ENCODE peak calls at places on chromosome 16, in four cellular contexts. One of them, this sample, is unnamed.

GRCh38 chr16:69443809-69444611 is 19.6 kb downstream of the CYB5B start:
- DNase-seq in mesendoderm: no peak
- DNase-seq in cardiac muscle cell: no peak
- DNase-seq in HAP-1: no peak
- DNase-seq in this sample: peak; percentile 26

GRCh38 chr16:73015612-73016487 is 32.1 kb downstream of the ZFHX3 start:
- DNase-seq in HAP-1: no peak
- DNase-seq in cardiac muscle cell: no peak
- DNase-seq in mesendoderm: no peak
- DNase-seq in this sample: no peak

GRCh38 chr16:65235339-65236177 is 113.7 kb upstream of the CDH11 start:
- DNase-seq in mesendoderm: peak; percentile 60
- DNase-seq in HAP-1: no peak
- DNase-seq in cardiac muscle cell: no peak
- DNase-seq in this sample: no peak

GRCh38 chr16:88705746-88706287 is 391 bp downstream of the RNF166 start:
- DNase-seq in cardiac muscle cell: peak; percentile 65
- DNase-seq in HAP-1: no peak
- DNase-seq in mesendoderm: no peak
- DNase-seq in this sample: no peak

GRCh38 chr16:17556276-17557052 is 85.7 kb upstream of the XYLT1 start:
- DNase-seq in HAP-1: no peak
- DNase-seq in mesendoderm: peak; percentile 63
- DNase-seq in cardiac muscle cell: peak; percentile 44
- DNase-seq in this sample: peak; percentile 8

GRCh38 chr16:54932737-54933254 is 2.1 kb downstream of the IRX5 start:
- DNase-seq in cardiac muscle cell: peak; percentile 54
- DNase-seq in HAP-1: no peak
- DNase-seq in mesendoderm: peak; percentile 38
- DNase-seq in this sample: no peak

GRCh38 chr16:48409839-48410610 is 24.8 kb upstream of the SIAH1 start:
- DNase-seq in cardiac muscle cell: no peak
- DNase-seq in mesendoderm: no peak
- DNase-seq in HAP-1: no peak
- DNase-seq in this sample: no peak

GRCh38 chr16:24382929-24383328 is 126.8 kb downstream of the CACNG3 start:
- DNase-seq in mesendoderm: peak; percentile 3
- DNase-seq in HAP-1: no peak
- DNase-seq in cardiac muscle cell: no peak
- DNase-seq in this sample: no peak

GRCh38 chr16:77993111-77993571 is 29.2 kb upstream of the CLEC3A start:
- DNase-seq in cardiac muscle cell: no peak
- DNase-seq in mesendoderm: peak; percentile 74
- DNase-seq in HAP-1: no peak
- DNase-seq in this sample: no peak

DNA sequence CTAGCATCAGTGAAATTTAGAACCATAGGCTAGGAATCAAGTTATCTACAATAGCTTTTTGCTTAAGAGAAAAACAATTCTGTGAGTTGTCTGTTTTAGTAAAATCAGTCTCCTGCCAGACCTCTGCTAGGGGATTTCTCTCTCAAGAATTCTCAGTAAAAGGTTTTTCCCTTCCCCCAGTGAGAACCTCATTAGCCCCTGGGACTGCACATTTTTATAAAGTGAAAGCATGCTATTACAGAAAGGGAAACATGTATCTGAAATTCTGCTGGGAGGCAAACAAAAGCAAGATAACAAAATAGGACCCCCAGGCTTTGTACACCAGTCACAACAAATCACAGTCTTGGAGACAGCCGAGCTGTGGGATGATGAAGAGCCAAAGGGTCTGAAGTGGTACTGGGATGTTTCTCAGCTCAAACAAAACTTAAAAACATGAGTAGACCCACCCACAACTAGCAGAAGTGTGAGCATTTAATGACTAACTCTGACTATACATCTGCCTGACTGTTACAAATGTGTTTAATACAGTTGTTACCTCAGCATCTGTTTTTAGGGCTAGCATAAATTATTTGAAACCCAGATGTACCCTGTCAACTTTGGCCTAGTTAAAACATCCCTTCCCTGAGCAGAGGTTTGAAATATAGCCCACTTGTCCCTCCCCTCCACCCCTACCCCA is 20.0 kb upstream of the GLG1 start:
- DNase-seq in mesendoderm: no peak
- DNase-seq in HAP-1: no peak
- DNase-seq in cardiac muscle cell: no peak
- DNase-seq in this sample: no peak
- H3K36me3 ChIP-seq in mesendoderm: peaks cover 34% of the 10 kb centered on the region
- H3K36me3 ChIP-seq in HAP-1: peaks cover 96% of the 10 kb centered on the region
- H3K36me3 ChIP-seq in cardiac muscle cell: peaks cover 55% of the 10 kb centered on the region
- H3K36me3 ChIP-seq in this sample: peaks cover 36% of the 10 kb centered on the region

GRCh38 chr16:5621826-5622225 is 524.2 kb upstream of the EEF2KMT start:
- DNase-seq in HAP-1: no peak
- DNase-seq in cardiac muscle cell: no peak
- DNase-seq in mesendoderm: no peak
- DNase-seq in this sample: no peak

GRCh38 chr16:5619314-5619713 is 521.7 kb upstream of the EEF2KMT start:
- DNase-seq in mesendoderm: peak; percentile 24
- DNase-seq in HAP-1: no peak
- DNase-seq in cardiac muscle cell: no peak
- DNase-seq in this sample: no peak

GRCh38 chr16:5616841-5617240 is 519.2 kb upstream of the EEF2KMT start:
- DNase-seq in cardiac muscle cell: no peak
- DNase-seq in HAP-1: no peak
- DNase-seq in mesendoderm: no peak
- DNase-seq in this sample: no peak

DNA sequence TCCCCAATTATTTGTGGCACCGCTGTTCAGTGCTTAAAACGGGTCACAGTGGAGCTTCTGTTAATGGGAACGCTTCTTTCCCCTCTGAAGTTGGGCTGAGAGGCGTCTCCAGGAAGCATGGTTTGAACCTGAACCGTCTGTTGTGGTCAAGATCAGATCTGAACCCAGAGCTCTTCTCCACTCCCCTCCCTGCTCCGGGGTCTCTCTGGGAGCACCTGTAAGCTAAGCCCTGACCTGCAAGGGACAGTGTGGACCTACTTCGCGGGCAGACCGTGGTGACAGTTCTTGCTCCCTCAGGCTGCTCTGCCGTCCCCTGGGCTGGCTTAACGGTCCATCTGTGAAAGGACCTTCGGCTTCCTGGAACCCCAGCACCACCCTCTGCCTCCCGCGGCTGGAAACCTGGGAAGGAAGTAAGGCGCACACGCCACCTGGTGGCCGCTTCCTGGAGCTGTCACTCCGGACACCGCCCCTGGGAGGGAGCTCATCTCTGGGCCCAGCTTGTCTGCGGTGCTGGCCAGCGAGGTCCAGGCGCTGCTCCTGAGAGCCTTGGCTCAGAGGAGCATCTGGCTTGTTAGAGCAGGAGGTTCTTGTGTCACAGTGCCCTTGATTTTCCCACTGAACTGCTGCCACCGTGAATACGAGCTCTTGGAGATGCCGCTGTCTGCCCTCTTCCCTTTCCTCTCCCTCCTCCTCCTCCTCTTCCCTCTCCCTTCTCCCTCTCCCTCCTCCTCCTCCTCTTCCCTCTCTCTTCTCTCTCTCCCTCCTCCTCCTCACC is 518.5 kb upstream of the EEF2KMT start:
- DNase-seq in mesendoderm: peak; percentile 86
- DNase-seq in cardiac muscle cell: peak; percentile 88
- DNase-seq in HAP-1: peak; percentile 4
- DNase-seq in this sample: no peak
- H3K4me3 ChIP-seq in mesendoderm: peak overlapping the region; percentile 53
- H3K4me3 ChIP-seq in cardiac muscle cell: no peak overlapping the region
- H3K4me3 ChIP-seq in HAP-1: no peak overlapping the region
- H3K4me3 ChIP-seq in this sample: no peak overlapping the region

GRCh38 chr16:84735846-84736586 is 36.2 kb downstream of the USP10 start:
- DNase-seq in mesendoderm: no peak
- DNase-seq in cardiac muscle cell: no peak
- DNase-seq in HAP-1: peak; percentile 39
- DNase-seq in this sample: peak; percentile 55

GRCh38 chr16:84729716-84730320 is 30.0 kb downstream of the USP10 start:
- DNase-seq in cardiac muscle cell: no peak
- DNase-seq in mesendoderm: no peak
- DNase-seq in HAP-1: no peak
- DNase-seq in this sample: no peak

GRCh38 chr16:84730406-84731106 is 30.8 kb downstream of the USP10 start:
- DNase-seq in mesendoderm: peak; percentile 93
- DNase-seq in HAP-1: no peak
- DNase-seq in cardiac muscle cell: peak; percentile 53
- DNase-seq in this sample: no peak

GRCh38 chr16:84728853-84729424 is 29.1 kb downstream of the USP10 start:
- DNase-seq in mesendoderm: no peak
- DNase-seq in HAP-1: no peak
- DNase-seq in cardiac muscle cell: no peak
- DNase-seq in this sample: no peak

DNA sequence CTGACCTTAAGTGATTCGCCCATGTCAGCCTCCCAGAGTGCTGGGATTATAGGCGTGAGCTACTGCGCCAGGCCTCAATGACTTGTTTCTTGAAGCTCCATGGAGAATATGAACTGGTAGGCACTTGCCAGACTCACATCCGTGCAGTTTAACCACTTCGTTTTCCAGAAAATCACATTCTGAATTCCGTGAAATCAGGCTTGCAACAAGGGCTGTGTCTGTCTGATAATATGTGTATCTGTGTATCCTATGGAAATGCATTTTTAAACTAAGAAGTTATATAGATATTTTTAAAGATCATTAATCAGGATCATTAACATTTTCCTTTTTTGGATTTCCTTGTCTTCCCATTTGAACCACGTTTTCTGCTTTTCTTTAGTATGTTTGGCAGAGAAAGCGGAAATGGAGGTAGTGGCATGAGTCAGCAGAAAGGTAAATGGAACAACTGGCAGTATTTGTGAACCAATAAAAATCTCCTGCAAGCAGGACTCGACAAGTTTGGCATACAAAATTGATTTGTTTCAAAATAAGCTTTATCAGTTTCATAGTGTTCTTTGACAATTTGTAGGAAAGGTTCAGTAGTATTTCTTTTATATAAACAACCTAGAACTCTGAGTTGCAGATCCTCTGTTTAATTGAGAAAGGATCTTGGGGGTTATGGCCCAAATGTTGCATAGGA is 33.0 kb downstream of the USP10 start:
- DNase-seq in mesendoderm: no peak
- DNase-seq in cardiac muscle cell: no peak
- DNase-seq in HAP-1: no peak
- DNase-seq in this sample: no peak
- H3K4me1 ChIP-seq in mesendoderm: peaks cover 3% of the 10 kb centered on the region
- H3K4me1 ChIP-seq in cardiac muscle cell: peaks cover 18% of the 10 kb centered on the region
- H3K4me1 ChIP-seq in HAP-1: peaks cover 38% of the 10 kb centered on the region
- H3K4me1 ChIP-seq in this sample: peaks cover 3% of the 10 kb centered on the region

DNA sequence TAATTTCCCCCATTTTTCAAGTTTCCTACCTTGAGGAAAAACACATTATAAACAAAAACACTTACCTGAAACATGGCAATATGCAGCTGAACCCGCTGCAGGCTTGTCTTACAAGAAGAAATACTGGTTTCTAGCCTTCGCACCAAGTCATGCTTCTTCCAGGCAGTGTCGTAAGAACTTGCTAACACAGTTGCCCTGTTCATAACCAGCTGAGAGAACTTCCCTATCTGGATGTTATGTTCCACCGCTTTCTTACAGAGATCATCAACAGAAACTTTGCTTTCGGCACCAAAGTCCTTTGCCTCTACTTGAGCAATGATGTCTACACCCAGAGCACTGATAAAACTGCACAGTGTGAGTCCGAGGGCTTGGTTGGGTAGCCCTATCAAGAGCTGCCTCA is 27.9 kb upstream of the ARL6IP1 start:
- DNase-seq in cardiac muscle cell: no peak
- DNase-seq in mesendoderm: no peak
- DNase-seq in HAP-1: no peak
- DNase-seq in this sample: no peak
- H3K36me3 ChIP-seq in cardiac muscle cell: peaks cover 59% of the 10 kb centered on the region
- H3K36me3 ChIP-seq in mesendoderm: peaks cover 8% of the 10 kb centered on the region
- H3K36me3 ChIP-seq in HAP-1: peaks cover 52% of the 10 kb centered on the region
- H3K36me3 ChIP-seq in this sample: peaks cover 21% of the 10 kb centered on the region

DNA sequence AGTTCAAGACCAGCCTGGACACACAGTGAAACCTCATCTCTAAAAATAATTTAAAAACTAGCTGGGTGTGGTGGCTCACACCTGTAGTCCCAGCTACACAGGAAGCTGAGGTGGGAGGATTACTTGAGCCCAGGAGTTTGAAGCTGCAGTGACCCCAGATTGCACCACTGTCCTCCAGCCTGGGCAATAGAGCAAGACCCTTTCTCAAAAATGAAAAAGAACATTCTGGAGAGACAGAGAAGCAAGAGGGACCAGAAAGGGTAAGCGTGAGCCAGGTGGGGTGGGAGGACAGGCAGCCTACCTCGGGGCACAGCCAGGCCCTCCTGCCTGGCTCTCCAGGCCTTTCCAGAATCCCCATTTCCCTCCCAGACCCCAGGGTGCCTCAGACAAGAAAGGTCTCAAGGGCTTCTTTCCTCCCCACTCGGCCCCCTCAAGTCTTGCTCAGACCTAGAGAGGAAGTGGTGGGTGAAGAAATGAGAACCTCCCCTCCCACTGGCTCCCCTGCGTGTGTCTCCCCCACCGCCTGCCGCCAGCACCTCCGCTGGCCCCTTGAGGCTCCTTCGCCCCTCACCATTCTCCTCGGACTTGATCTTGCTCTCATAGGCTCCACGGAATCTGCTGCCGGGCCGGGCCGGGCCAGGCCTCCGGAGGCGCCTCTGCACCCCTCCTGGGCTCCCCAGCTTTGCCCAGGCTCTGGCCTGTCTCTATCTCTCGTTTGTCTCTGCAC is 501 bp downstream of the C16orf54 start:
- DNase-seq in mesendoderm: no peak
- DNase-seq in HAP-1: no peak
- DNase-seq in cardiac muscle cell: no peak
- DNase-seq in this sample: peak; percentile 56
- H3K4me3 ChIP-seq in mesendoderm: no peak overlapping the region
- H3K4me3 ChIP-seq in HAP-1: no peak overlapping the region
- H3K4me3 ChIP-seq in cardiac muscle cell: no peak overlapping the region
- H3K4me3 ChIP-seq in this sample: peak overlapping the region; percentile 76

GRCh38 chr16:22369221-22369811 is 5.1 kb downstream of the CDR2 start:
- DNase-seq in HAP-1: no peak
- DNase-seq in mesendoderm: no peak
- DNase-seq in cardiac muscle cell: no peak
- DNase-seq in this sample: peak; percentile 36
- H3K4me1 ChIP-seq in HAP-1: peaks cover 26% of the 10 kb centered on the region
- H3K4me1 ChIP-seq in mesendoderm: no peaks in the 10 kb centered on the region
- H3K4me1 ChIP-seq in cardiac muscle cell: no peaks in the 10 kb centered on the region
- H3K4me1 ChIP-seq in this sample: peaks cover 37% of the 10 kb centered on the region

GRCh38 chr16:19607610-19608280 is 52.2 kb downstream of the VPS35L start:
- DNase-seq in HAP-1: no peak
- DNase-seq in cardiac muscle cell: no peak
- DNase-seq in mesendoderm: peak; percentile 59
- DNase-seq in this sample: no peak
- H3K36me3 ChIP-seq in HAP-1: peaks cover 3% of the 10 kb centered on the region
- H3K36me3 ChIP-seq in cardiac muscle cell: peaks cover 4% of the 10 kb centered on the region
- H3K36me3 ChIP-seq in mesendoderm: peaks cover 2% of the 10 kb centered on the region
- H3K36me3 ChIP-seq in this sample: peaks cover 9% of the 10 kb centered on the region

This sample was measured in naive thymus-derived CD4-positive, alpha-beta T cell.